ENCODE peak calls at places on chromosomes 2 and 18, in ten cellular contexts. R is GM20000, Q is cardiac fibroblast, B is GM23338, N is neural progenitor cell, M is IMR-90, V is HCT116, P is progenitor cell of endocrine pancreas, A is mucosa of descending colon, E is astrocyte of the spinal cord. D is an unnamed sample.

GRCh38 chr2:8090748-8091700 is 590.8 kb upstream of the ID2 start:
- DNase-seq in R (peak), Q (peak), B (no peak), N (no peak), M (peak), V (peak), P (no peak), A (peak), E (peak), D (peak)

GRCh38 chr2:3642521-3643215 is 15.3 kb upstream of the ALLC start:
- DNase-seq in R (no peak), Q (no peak), B (no peak), N (no peak), M (no peak), V (no peak), P (no peak), A (no peak), E (no peak), D (no peak)

GRCh38 chr2:241629762-241630435 is 7.1 kb downstream of the THAP4 start:
- DNase-seq in R (no peak), Q (peak), B (no peak), N (no peak), M (peak), V (no peak), P (no peak), A (no peak), E (peak), D (no peak)

GRCh38 chr2:105809099-105809473 is 64.4 kb downstream of the NCK2 start:
- DNase-seq in R (no peak), Q (no peak), B (no peak), N (no peak), M (no peak), V (no peak), P (no peak), A (no peak), E (no peak), D (no peak)

GRCh38 chr2:103289101-103289725 is 527.4 kb downstream of the TMEM182 start:
- DNase-seq in R (no peak), Q (no peak), B (peak), N (peak), M (no peak), V (no peak), P (no peak), A (no peak), E (no peak), D (no peak)

GRCh38 chr2:219713110-219713509 is 85.7 kb downstream of the SLC4A3 start:
- DNase-seq in R (no peak), Q (peak), B (peak), N (peak), M (peak), V (no peak), P (no peak), A (no peak), E (peak), D (no peak)

GRCh38 chr2:9627310-9627709 is 3.5 kb downstream of the YWHAQ start:
- DNase-seq in R (no peak), Q (no peak), B (no peak), N (no peak), M (peak), V (no peak), P (no peak), A (no peak), E (no peak), D (no peak)

GRCh38 chr2:115162454-115163293 is 720.2 kb downstream of the DPP10 start:
- DNase-seq in R (no peak), Q (no peak), B (peak), N (peak), M (no peak), V (no peak), P (peak), A (peak), E (no peak), D (no peak)

GRCh38 chr2:172270278-172271079 is 156.9 kb upstream of the ITGA6 start:
- DNase-seq in R (no peak), Q (no peak), B (peak), N (peak), M (peak), V (no peak), P (peak), A (peak), E (no peak), D (no peak)

GRCh38 chr2:188512456-188512855 is 220.8 kb downstream of the GULP1 start:
- DNase-seq in R (peak), Q (peak), B (peak), N (peak), M (peak), V (no peak), P (no peak), A (no peak), E (peak), D (peak)

GRCh38 chr2:33321236-33321731 is 155.2 kb upstream of the RASGRP3 start:
- DNase-seq in R (no peak), Q (peak), B (no peak), N (no peak), M (peak), V (no peak), P (no peak), A (no peak), E (peak), D (no peak)

GRCh38 chr18:24479371-24479770 is 18.9 kb downstream of the HRH4 start:
- DNase-seq in R (no peak), Q (no peak), B (no peak), N (no peak), M (no peak), V (no peak), P (no peak), A (no peak), E (no peak), D (no peak)

GRCh38 chr2:20224716-20225293 is at the start of gene SDC1:
- DNase-seq in R (peak), Q (peak), B (peak), N (peak), M (peak), V (no peak), P (peak), A (peak), E (peak), D (no peak)

GRCh38 chr2:207771421-207771820 is 1.7 kb upstream of the FZD5 start:
- DNase-seq in R (no peak), Q (no peak), B (no peak), N (no peak), M (no peak), V (no peak), P (no peak), A (no peak), E (no peak), D (no peak)

GRCh38 chr2:158045362-158045761 is 56.3 kb upstream of the UPP2 start:
- DNase-seq in R (no peak), Q (no peak), B (peak), N (peak), M (no peak), V (peak), P (no peak), A (peak), E (no peak), D (no peak)
- TF ChIP-seq CTCF in R (no peak), Q (no peak), B (peak), N (peak), M (no peak), V (peak), P (no peak), A (peak), E (no peak), D (no peak)

GRCh38 chr2:45237850-45238542 is 228.7 kb upstream of the SIX2 start:
- DNase-seq in R (no peak), Q (peak), B (no peak), N (no peak), M (peak), V (peak), P (no peak), A (no peak), E (peak), D (peak)
- TF ChIP-seq CTCF in R (no peak), Q (peak), B (no peak), N (no peak), M (peak), V (peak), P (no peak), A (no peak), E (peak), D (peak)

GRCh38 chr2:182666674-182667320 is 49.3 kb upstream of the DNAJC10 start:
- DNase-seq in R (peak), Q (peak), B (peak), N (peak), M (peak), V (peak), P (no peak), A (no peak), E (peak), D (no peak)
- TF ChIP-seq CTCF in R (peak), Q (peak), B (peak), N (peak), M (peak), V (peak), P (peak), A (no peak), E (peak), D (peak)

GRCh38 chr18:66558773-66559172 is 45.1 kb downstream of the CDH19 start:
- DNase-seq in R (no peak), Q (peak), B (no peak), N (no peak), M (no peak), V (no peak), P (no peak), A (no peak), E (peak), D (no peak)

GRCh38 chr18:66562279-66562678 is 41.6 kb downstream of the CDH19 start:
- DNase-seq in R (no peak), Q (no peak), B (no peak), N (no peak), M (no peak), V (no peak), P (no peak), A (no peak), E (no peak), D (no peak)

GRCh38 chr18:66557091-66557490 is 46.8 kb downstream of the CDH19 start:
- DNase-seq in R (no peak), Q (no peak), B (no peak), N (no peak), M (no peak), V (no peak), P (no peak), A (no peak), E (no peak), D (no peak)

GRCh38 chr18:66564236-66564635 is 39.7 kb downstream of the CDH19 start:
- DNase-seq in R (no peak), Q (no peak), B (no peak), N (no peak), M (no peak), V (no peak), P (no peak), A (no peak), E (no peak), D (no peak)

DNA sequence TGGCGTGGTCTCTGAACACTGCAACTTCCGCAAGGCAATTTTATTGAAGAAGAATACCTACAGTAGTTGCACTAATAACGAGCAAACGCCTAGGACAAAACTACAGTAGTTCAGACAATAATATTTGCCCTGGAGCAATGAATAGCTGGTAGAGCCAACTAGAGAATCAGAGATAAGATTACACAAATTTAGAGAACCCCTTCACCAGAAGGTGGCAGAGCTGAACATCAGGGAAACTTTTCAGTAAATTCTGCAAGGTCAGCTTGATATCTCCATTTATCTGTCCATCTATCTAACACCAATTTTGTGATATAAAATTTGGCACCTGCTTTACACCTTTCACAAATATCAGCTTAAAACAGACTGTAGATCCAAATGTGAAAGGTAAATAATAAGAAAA is 43.8 kb downstream of the CDH19 start:
- DNase-seq in R (no peak), Q (peak), B (peak), N (peak), M (no peak), V (no peak), P (no peak), A (no peak), E (peak), D (no peak)
- TF ChIP-seq CTCF in R (no peak), Q (peak), B (peak), N (peak), M (no peak), V (peak), P (peak), A (no peak), E (peak), D (no peak)

DNA sequence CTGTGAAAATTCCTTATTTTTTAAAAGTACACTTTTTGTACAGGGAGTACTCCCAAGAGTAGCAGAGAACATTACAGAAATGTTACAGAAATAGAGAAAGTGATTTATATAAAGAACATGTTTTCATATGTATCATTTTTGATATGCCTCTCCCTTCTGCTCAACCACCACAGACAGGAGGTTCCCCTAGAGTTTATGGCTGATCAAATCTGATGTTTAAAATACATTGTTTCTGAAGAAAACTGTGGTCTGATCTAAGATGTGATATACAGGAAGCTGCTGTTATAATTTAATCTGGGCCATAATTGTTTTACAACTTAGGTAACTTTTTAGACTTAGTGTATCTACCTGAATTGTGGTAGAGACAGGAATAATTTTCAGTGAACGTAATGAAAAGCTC is 37.0 kb downstream of the STAT4 start:
- DNase-seq in R (no peak), Q (no peak), B (no peak), N (no peak), M (no peak), V (no peak), P (no peak), A (no peak), E (no peak), D (no peak)
- TF ChIP-seq CTCF in R (no peak), Q (no peak), B (no peak), N (no peak), M (no peak), V (no peak), P (no peak), A (no peak), E (no peak), D (no peak)

GRCh38 chr18:21593540-21594257 is 6.8 kb downstream of the ESCO1 start:
- DNase-seq in R (no peak), Q (no peak), B (no peak), N (no peak), M (no peak), V (no peak), P (no peak), A (no peak), E (no peak), D (no peak)
- TF ChIP-seq CTCF in R (no peak), Q (no peak), B (no peak), N (no peak), M (no peak), V (no peak), P (no peak), A (no peak), E (no peak), D (no peak)